ENCODE peak calls at places on chromosomes 11 and 22, in four cellular contexts. One of them, this sample, is unnamed.

GRCh38 chr11:100753144-100753543 is 66.1 kb downstream of the ARHGAP42 start:
- DNase-seq in A549: no peak
- DNase-seq in HepG2: no peak
- DNase-seq in GM12878: no peak
- DNase-seq in this sample: no peak

GRCh38 chr22:50209893-50210292 is 9.1 kb downstream of the SELENOO start:
- DNase-seq in GM12878: no peak
- DNase-seq in A549: peak; percentile 52
- DNase-seq in HepG2: peak; percentile 47
- DNase-seq in this sample: peak; percentile 57

GRCh38 chr11:78926633-78927347 is 352.1 kb upstream of the NARS2 start:
- DNase-seq in A549: no peak
- DNase-seq in HepG2: no peak
- DNase-seq in GM12878: no peak
- DNase-seq in this sample: no peak

GRCh38 chr11:45180158-45180887 is 33.9 kb downstream of the PRDM11 start:
- DNase-seq in A549: peak; percentile 60
- DNase-seq in HepG2: no peak
- DNase-seq in GM12878: no peak
- DNase-seq in this sample: no peak

GRCh38 chr22:43343262-43343988 is at the start of gene SCUBE1:
- DNase-seq in A549: peak; percentile 17
- DNase-seq in GM12878: no peak
- DNase-seq in HepG2: no peak
- DNase-seq in this sample: peak; percentile 92

GRCh38 chr11:1006762-1007161 is 29.8 kb downstream of the MUC6 start:
- DNase-seq in A549: no peak
- DNase-seq in GM12878: no peak
- DNase-seq in HepG2: no peak
- DNase-seq in this sample: no peak

GRCh38 chr22:29499852-29500251 is 19.8 kb downstream of the NEFH start:
- DNase-seq in A549: no peak
- DNase-seq in HepG2: no peak
- DNase-seq in GM12878: no peak
- DNase-seq in this sample: no peak

GRCh38 chr11:20035701-20036601 is 124.3 kb downstream of the DBX1 start:
- DNase-seq in A549: peak; percentile 96
- DNase-seq in HepG2: peak; percentile 91
- DNase-seq in GM12878: no peak
- DNase-seq in this sample: peak; percentile 54

GRCh38 chr22:23509571-23510302 is 70.4 kb downstream of the IGLL1 start:
- DNase-seq in A549: no peak
- DNase-seq in GM12878: no peak
- DNase-seq in HepG2: no peak
- DNase-seq in this sample: no peak
- TF ChIP-seq POLR2AphosphoS2 in A549: no peak
- TF ChIP-seq POLR2AphosphoS2 in GM12878: no peak
- TF ChIP-seq POLR2AphosphoS2 in HepG2: no peak
- TF ChIP-seq POLR2AphosphoS2 in this sample: no peak

GRCh38 chr11:122747358-122747757 is 90.9 kb upstream of the CRTAM start:
- DNase-seq in A549: no peak
- DNase-seq in HepG2: no peak
- DNase-seq in GM12878: no peak
- DNase-seq in this sample: no peak

GRCh38 chr11:122751298-122752070 is 86.8 kb upstream of the CRTAM start:
- DNase-seq in GM12878: no peak
- DNase-seq in A549: no peak
- DNase-seq in HepG2: no peak
- DNase-seq in this sample: no peak

GRCh38 chr11:122750047-122750446 is 88.3 kb upstream of the CRTAM start:
- DNase-seq in A549: no peak
- DNase-seq in GM12878: no peak
- DNase-seq in HepG2: no peak
- DNase-seq in this sample: peak; percentile 19

GRCh38 chr11:122746611-122747305 is 91.2 kb downstream of the UBASH3B start:
- DNase-seq in HepG2: no peak
- DNase-seq in A549: no peak
- DNase-seq in GM12878: no peak
- DNase-seq in this sample: no peak

GRCh38 chr11:122748968-122749687 is 89.2 kb upstream of the CRTAM start:
- DNase-seq in GM12878: peak; percentile 56
- DNase-seq in HepG2: no peak
- DNase-seq in A549: no peak
- DNase-seq in this sample: no peak
- TF ChIP-seq POLR2AphosphoS2 in GM12878: no peak
- TF ChIP-seq POLR2AphosphoS2 in HepG2: no peak
- TF ChIP-seq POLR2AphosphoS2 in A549: no peak
- TF ChIP-seq POLR2AphosphoS2 in this sample: no peak

GRCh38 chr11:77090373-77091111 is 12.1 kb upstream of the OMP start:
- DNase-seq in A549: no peak
- DNase-seq in GM12878: no peak
- DNase-seq in HepG2: no peak
- DNase-seq in this sample: no peak
- TF ChIP-seq POLR2AphosphoS2 in A549: no peak
- TF ChIP-seq POLR2AphosphoS2 in GM12878: no peak
- TF ChIP-seq POLR2AphosphoS2 in HepG2: no peak
- TF ChIP-seq POLR2AphosphoS2 in this sample: no peak

GRCh38 chr11:65435981-65436411 is 13.4 kb downstream of the NEAT1 start:
- DNase-seq in GM12878: no peak
- DNase-seq in HepG2: no peak
- DNase-seq in A549: peak; percentile 44
- DNase-seq in this sample: no peak
- TF ChIP-seq POLR2AphosphoS2 in GM12878: peak; percentile 14
- TF ChIP-seq POLR2AphosphoS2 in HepG2: no peak
- TF ChIP-seq POLR2AphosphoS2 in A549: no peak
- TF ChIP-seq POLR2AphosphoS2 in this sample: no peak

GRCh38 chr11:2433106-2433925 is 11.0 kb downstream of the TRPM5 start:
- DNase-seq in A549: no peak
- DNase-seq in HepG2: no peak
- DNase-seq in GM12878: no peak
- DNase-seq in this sample: no peak

GRCh38 chr11:2432171-2432621 is 12.1 kb downstream of the TRPM5 start:
- DNase-seq in A549: no peak
- DNase-seq in HepG2: no peak
- DNase-seq in GM12878: no peak
- DNase-seq in this sample: no peak

GRCh38 chr11:2434008-2434407 is 10.3 kb downstream of the TRPM5 start:
- DNase-seq in GM12878: no peak
- DNase-seq in A549: no peak
- DNase-seq in HepG2: no peak
- DNase-seq in this sample: no peak

GRCh38 chr11:2431395-2431794 is 12.9 kb downstream of the TRPM5 start:
- DNase-seq in GM12878: no peak
- DNase-seq in A549: no peak
- DNase-seq in HepG2: no peak
- DNase-seq in this sample: no peak

GRCh38 chr11:2432628-2433071 is 11.7 kb downstream of the TRPM5 start:
- DNase-seq in HepG2: no peak
- DNase-seq in A549: no peak
- DNase-seq in GM12878: no peak
- DNase-seq in this sample: no peak
- TF ChIP-seq POLR2AphosphoS2 in HepG2: no peak
- TF ChIP-seq POLR2AphosphoS2 in A549: no peak
- TF ChIP-seq POLR2AphosphoS2 in GM12878: no peak
- TF ChIP-seq POLR2AphosphoS2 in this sample: no peak

DNA sequence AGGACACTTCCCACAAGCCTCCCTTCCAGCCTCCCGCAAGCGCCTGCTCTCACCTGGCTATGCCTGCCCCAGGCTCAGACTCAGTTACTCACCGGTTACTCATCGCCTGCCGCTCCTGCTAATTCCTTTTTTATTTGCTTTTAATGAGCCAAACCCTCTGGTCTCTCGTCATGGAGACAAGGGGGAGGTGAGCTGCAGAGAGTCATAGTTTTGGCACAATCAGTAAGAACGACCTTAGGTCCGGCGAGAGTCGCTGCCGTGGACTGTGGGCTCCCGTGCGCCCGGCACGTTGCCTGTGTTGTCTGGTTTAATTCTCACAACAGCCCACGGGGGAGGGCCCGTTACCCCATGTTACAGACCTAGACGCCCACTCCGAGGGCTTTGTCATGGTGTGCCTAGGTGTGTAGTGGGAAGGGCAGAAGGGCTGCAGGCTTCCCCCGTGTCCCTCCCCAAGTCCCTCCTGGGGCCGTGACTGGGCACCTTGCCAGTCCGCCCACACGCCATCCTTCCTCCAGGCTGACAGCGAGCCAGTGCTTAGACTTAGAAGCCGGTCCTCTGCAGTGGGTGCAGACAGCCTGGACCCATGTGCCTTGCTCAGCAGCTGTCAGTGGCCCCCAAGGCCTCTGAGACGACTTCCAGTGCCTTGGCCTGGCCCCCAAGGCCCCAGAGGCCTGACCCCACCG is 42.2 kb downstream of the WNT7B start:
- DNase-seq in A549: peak; percentile 92
- DNase-seq in GM12878: no peak
- DNase-seq in HepG2: peak; percentile 27
- DNase-seq in this sample: no peak
- TF ChIP-seq POLR2AphosphoS2 in A549: no peak
- TF ChIP-seq POLR2AphosphoS2 in GM12878: no peak
- TF ChIP-seq POLR2AphosphoS2 in HepG2: no peak
- TF ChIP-seq POLR2AphosphoS2 in this sample: no peak

This sample was measured in K562.